ENCODE peak calls at places on chromosomes 6 and 20, in eight cellular contexts. K, F, O, N, P, C, G and A are unnamed samples.

GRCh38 chr6:80607814-80608391 is 501.4 kb downstream of the BCKDHB start:
- DNase-seq in F (peak; percentile 55), P (peak; percentile 31), O (no peak), K (no peak), G (peak; percentile 81), C (no peak), N (no peak), A (no peak)

GRCh38 chr6:107196143-107196542 is 80.8 kb upstream of the BEND3 start:
- DNase-seq in K (no peak), O (no peak), C (no peak), N (no peak), P (no peak), F (no peak), G (no peak), A (no peak)

GRCh38 chr6:158629376-158630221 is 14.9 kb downstream of the DYNLT1 start:
- DNase-seq in O (no peak), C (peak; percentile 78), P (no peak), K (peak; percentile 14), G (no peak), N (no peak), F (no peak), A (peak; percentile 41)

GRCh38 chr6:159608961-159609673 is 83.9 kb downstream of the SOD2 start:
- DNase-seq in N (no peak), G (peak; percentile 20), P (no peak), C (no peak), O (no peak), K (no peak), F (no peak), A (no peak)

GRCh38 chr6:124009372-124009765 is 205.7 kb downstream of the NKAIN2 start:
- DNase-seq in P (no peak), K (no peak), G (no peak), O (no peak), F (no peak), C (no peak), N (no peak), A (no peak)

GRCh38 chr6:28357036-28357435 is 7.3 kb downstream of the ZKSCAN3 start:
- DNase-seq in G (no peak), O (no peak), K (no peak), C (no peak), F (peak; percentile 8), P (no peak), N (no peak), A (no peak)

GRCh38 chr20:59024111-59024530 is 4.9 kb downstream of the TUBB1 start:
- DNase-seq in K (no peak), C (no peak), P (no peak), G (no peak), N (no peak), F (no peak), O (no peak), A (no peak)

GRCh38 chr20:2521369-2522305 is 12.9 kb upstream of the ZNF343 start:
- DNase-seq in O (peak; percentile 24), P (peak; percentile 39), C (no peak), F (peak; percentile 40), K (peak; percentile 32), G (peak; percentile 13), N (peak; percentile 38), A (peak; percentile 33)

GRCh38 chr6:116459927-116460326 is 1.2 kb upstream of the CALHM6 start:
- DNase-seq in N (no peak), F (no peak), O (no peak), K (no peak), C (no peak), P (no peak), G (no peak), A (no peak)

GRCh38 chr20:29874476-29875202 is 1382.8 kb upstream of the DEFB115 start:
- DNase-seq in G (no peak), O (no peak), K (no peak), N (no peak), P (no peak), C (no peak), F (no peak), A (no peak)

GRCh38 chr20:63093966-63094766 is 87.4 kb upstream of the BHLHE23 start:
- DNase-seq in F (no peak), K (no peak), O (peak; percentile 2), P (no peak), G (no peak), N (no peak), C (peak; percentile 40), A (no peak)

GRCh38 chr6:108947114-108947854 is 99.1 kb downstream of the ARMC2 start:
- DNase-seq in O (no peak), K (no peak), F (no peak), N (no peak), C (no peak), G (peak; percentile 98), P (no peak), A (no peak)

GRCh38 chr20:11271319-11271718 is 597.5 kb upstream of the JAG1 start:
- DNase-seq in P (no peak), O (no peak), N (no peak), G (no peak), C (no peak), K (no peak), F (peak; percentile 39), A (no peak)
- TF ChIP-seq CTCF in P (no peak), O (no peak), N (no peak), G (no peak), C (no peak), K (no peak), F (no peak), A (no peak)

GRCh38 chr20:49843139-49843538 is 30.5 kb downstream of the SLC9A8 start:
- DNase-seq in K (no peak), P (no peak), O (no peak), F (no peak), G (no peak), C (no peak), N (no peak), A (no peak)
- H3K27ac ChIP-seq in K (peak overlapping the region; percentile 49), P (no peak overlapping the region), O (no peak overlapping the region), F (peak overlapping the region; percentile 5), G (no peak overlapping the region), C (no peak overlapping the region), N (no peak overlapping the region), A (no peak overlapping the region)

DNA sequence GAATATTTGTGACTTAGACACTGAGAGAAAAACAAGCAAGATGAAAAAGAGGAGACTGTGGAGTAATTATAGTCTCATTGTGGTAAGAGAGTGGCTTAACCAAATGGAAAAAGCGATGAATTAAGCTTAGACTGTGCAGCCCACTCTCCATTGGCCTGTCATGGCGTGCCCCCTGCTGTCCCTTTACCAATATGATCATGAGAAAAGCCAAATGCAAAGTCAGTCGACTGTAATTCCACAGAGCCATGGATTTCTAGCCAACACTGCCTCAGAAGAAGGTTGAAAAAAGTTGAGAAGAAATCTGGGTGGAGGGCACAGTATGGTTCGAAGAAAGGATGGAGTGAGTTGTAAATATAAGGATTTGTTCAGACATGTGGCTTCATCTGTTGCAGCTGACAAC is 251.3 kb downstream of the DOK5 start:
- DNase-seq in C (no peak), K (no peak), F (no peak), O (no peak), G (no peak), N (no peak), P (no peak), A (no peak)
- TF ChIP-seq CTCF in C (no peak), K (no peak), F (no peak), O (no peak), G (no peak), N (no peak), P (no peak), A (no peak)

DNA sequence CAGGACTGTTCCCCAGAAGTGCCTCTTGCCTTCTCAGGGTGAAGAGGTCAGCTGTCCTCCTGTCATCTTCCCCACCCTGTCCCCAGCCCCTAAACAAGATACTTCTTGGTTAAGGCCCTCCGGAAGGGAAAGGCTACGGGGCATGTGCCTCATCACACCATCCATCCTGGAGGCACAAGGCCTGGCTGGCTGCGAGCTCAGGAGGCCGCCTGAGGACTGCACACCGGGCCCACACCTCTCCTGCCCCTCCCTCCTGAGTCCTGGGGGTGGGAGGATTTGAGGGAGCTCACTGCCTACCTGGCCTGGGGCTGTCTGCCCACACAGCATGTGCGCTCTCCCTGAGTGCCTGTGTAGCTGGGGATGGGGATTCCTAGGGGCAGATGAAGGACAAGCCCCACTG is 9.8 kb downstream of the PI16 start:
- DNase-seq in G (no peak), N (no peak), F (no peak), O (no peak), C (no peak), P (no peak), K (no peak), A (no peak)
- H3K27ac ChIP-seq in G (no peak overlapping the region), N (no peak overlapping the region), F (no peak overlapping the region), O (peak overlapping the region; percentile 39), C (no peak overlapping the region), P (no peak overlapping the region), K (no peak overlapping the region), A (no peak overlapping the region)

GRCh38 chr6:25342784-25343183 is 63.6 kb downstream of the CARMIL1 start:
- DNase-seq in C (no peak), P (no peak), G (peak; percentile 18), F (no peak), N (no peak), K (no peak), O (no peak), A (no peak)

GRCh38 chr6:25340854-25341552 is 61.8 kb downstream of the CARMIL1 start:
- DNase-seq in O (no peak), K (no peak), P (no peak), G (no peak), F (no peak), N (no peak), C (no peak), A (no peak)

GRCh38 chr6:25340421-25340820 is 61.2 kb downstream of the CARMIL1 start:
- DNase-seq in O (no peak), P (no peak), N (no peak), C (no peak), G (no peak), K (no peak), F (no peak), A (no peak)

GRCh38 chr6:25343984-25344383 is 64.8 kb downstream of the CARMIL1 start:
- DNase-seq in O (no peak), C (no peak), G (no peak), F (no peak), K (no peak), N (no peak), P (no peak), A (no peak)

GRCh38 chr6:25341923-25342619 is 62.9 kb downstream of the CARMIL1 start:
- DNase-seq in F (no peak), G (no peak), O (no peak), C (no peak), P (no peak), N (no peak), K (no peak), A (no peak)
- TF ChIP-seq CTCF in F (no peak), G (peak; percentile 3), O (no peak), C (no peak), P (no peak), N (no peak), K (no peak), A (no peak)